ENCODE peak calls at places on chromosomes 4 and X, in six cellular contexts. T is CD4-positive, alpha-beta T cell; X is fibroblast of the aortic adventitia; V is heart left ventricle; G is iPS DF 6.9; W is HEK293T. C is an unnamed sample.

GRCh38 chr4:169305173-169305572 is 34.4 kb upstream of the SH3RF1 start:
- DNase-seq in T (no peak), X (no peak), V (no peak), G (no peak), W (no peak), C (no peak)

GRCh38 chr4:56255820-56256219 is 131.5 kb downstream of the AASDH start:
- DNase-seq in T (no peak), X (peak; percentile 3), V (no peak), G (no peak), W (no peak), C (peak; percentile 9)

GRCh38 chr4:6504900-6505496 is 32.6 kb upstream of the PPP2R2C start:
- DNase-seq in T (no peak), X (no peak), V (no peak), G (no peak), W (no peak), C (no peak)

GRCh38 chr4:28555851-28556250 is 1695.2 kb downstream of the STIM2 start:
- DNase-seq in T (no peak), X (peak; percentile 22), V (no peak), G (no peak), W (no peak), C (no peak)

GRCh38 chr4:138891610-138892009 is 124.0 kb upstream of the NOCT start:
- DNase-seq in T (no peak), X (no peak), V (no peak), G (no peak), W (no peak), C (no peak)

GRCh38 chrX:45007598-45007997 is 134.6 kb downstream of the KDM6A start:
- DNase-seq in T (no peak), X (no peak), V (no peak), G (no peak), W (no peak), C (no peak)

GRCh38 chr4:176063718-176064117 is 1.9 kb upstream of the WDR17 start:
- DNase-seq in T (no peak), X (no peak), V (no peak), G (no peak), W (no peak), C (no peak)

GRCh38 chrX:16975233-16975632 is 28.8 kb downstream of the REPS2 start:
- DNase-seq in T (no peak), X (no peak), V (no peak), G (no peak), W (no peak), C (no peak)

GRCh38 chr4:105182211-105182610 is 35.5 kb downstream of the TET2 start:
- DNase-seq in T (no peak), X (no peak), V (no peak), G (no peak), W (no peak), C (no peak)

GRCh38 chrX:15758140-15758539 is 20.1 kb downstream of the CA5B start:
- DNase-seq in T (no peak), X (no peak), V (no peak), G (no peak), W (no peak), C (peak; percentile 4)

GRCh38 chr4:82362565-82362964 is 11.2 kb downstream of the HNRNPD start:
- DNase-seq in T (no peak), X (no peak), V (no peak), G (no peak), W (no peak), C (no peak)

GRCh38 chr4:48968814-48969213 is 17.3 kb upstream of the CWH43 start:
- DNase-seq in T (no peak), X (peak; percentile 49), V (no peak), G (no peak), W (no peak), C (no peak)

GRCh38 chrX:148133099-148133725 is 152.1 kb downstream of the FMR1NB start:
- DNase-seq in T (no peak), X (peak; percentile 11), V (no peak), G (no peak), W (no peak), C (peak; percentile 16)